ENCODE peak calls at places on chromosomes 6 and 20, in seven cellular contexts. T is tibial artery; W is IMR-90; U is effector memory CD4-positive, alpha-beta T cell; V is cardiac muscle cell; K is heart right ventricle; S is SJSA1. R is an unnamed sample.
A peak's percentile ranks its signal among the peaks of the same experiment; 100 is the strongest.

GRCh38 chr6:31202259-31203166 is 32.0 kb upstream of the POU5F1 start:
- DNase-seq in V (no peak), S (no peak), U (no peak), W (no peak), K (no peak), T (no peak), R (no peak)

GRCh38 chr6:10411915-10412164 is 3.0 kb downstream of the TFAP2A start:
- DNase-seq in V (no peak), T (no peak), U (no peak), K (no peak), W (no peak), S (no peak), R (no peak)

GRCh38 chr6:88013554-88013953 is 34.1 kb upstream of the SPACA1 start:
- DNase-seq in W (no peak), S (no peak), K (no peak), V (no peak), U (no peak), T (no peak), R (no peak)

GRCh38 chr6:6686748-6687601 is 98.5 kb downstream of the LY86 start:
- DNase-seq in S (peak; percentile 64), K (peak; percentile 95), W (no peak), V (peak; percentile 88), T (peak; percentile 83), U (no peak), R (no peak)

GRCh38 chr6:104527311-104527710 is 332.4 kb downstream of the HACE1 start:
- DNase-seq in T (no peak), S (no peak), K (no peak), V (no peak), W (no peak), U (no peak), R (no peak)

GRCh38 chr6:131251593-131252204 is 116.4 kb downstream of the AKAP7 start:
- DNase-seq in T (no peak), U (no peak), V (peak; percentile 17), K (no peak), W (no peak), S (no peak), R (no peak)

GRCh38 chr6:14995966-14996602 is 249.8 kb upstream of the JARID2 start:
- DNase-seq in S (no peak), W (no peak), V (no peak), T (no peak), U (no peak), K (no peak), R (no peak)

GRCh38 chr6:151092561-151092960 is 147.2 kb upstream of the AKAP12 start:
- DNase-seq in K (no peak), U (no peak), S (no peak), T (peak; percentile 12), W (no peak), V (no peak), R (no peak)

GRCh38 chr20:14612389-14612788 is 275.0 kb upstream of the FLRT3 start:
- DNase-seq in U (no peak), S (no peak), W (peak; percentile 4), K (no peak), V (peak; percentile 35), T (no peak), R (no peak)

GRCh38 chr6:168648730-168649129 is 207.7 kb downstream of the SMOC2 start:
- DNase-seq in U (no peak), K (no peak), S (no peak), T (no peak), V (no peak), W (no peak), R (no peak)

GRCh38 chr6:157823001-157823522 is at the start of gene SNX9:
- DNase-seq in K (peak; percentile 82), T (peak; percentile 89), S (peak; percentile 80), W (peak; percentile 72), V (peak; percentile 86), U (peak; percentile 61), R (no peak)

DNA sequence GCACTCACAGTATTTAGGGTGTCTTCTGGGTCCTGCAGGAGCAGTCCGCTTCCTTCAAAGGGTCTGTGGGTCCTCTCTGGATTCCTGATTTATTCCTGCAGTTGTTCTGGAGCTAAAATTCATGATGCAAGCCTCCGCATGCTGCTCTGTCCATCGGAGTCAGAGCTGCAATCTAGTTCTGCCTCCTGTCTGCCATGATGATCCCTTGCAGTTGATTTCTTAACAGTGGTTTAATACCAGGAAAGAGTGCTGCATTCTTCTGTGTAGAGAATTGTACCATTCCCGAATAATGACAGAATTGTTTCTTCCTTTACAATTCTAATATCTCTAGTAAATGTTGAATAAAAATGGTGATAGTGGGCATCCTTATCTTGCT is 72.0 kb upstream of the B3GAT2 start:
- DNase-seq in V (no peak), U (no peak), S (no peak), W (no peak), T (no peak), K (no peak), R (no peak)
- H3K27ac ChIP-seq in V (no peak overlapping the region), U (no peak overlapping the region), S (no peak overlapping the region), W (no peak overlapping the region), T (no peak overlapping the region), K (no peak overlapping the region), R (no peak overlapping the region)

GRCh38 chr6:108564178-108564577 is 3.5 kb downstream of the FOXO3 start:
- DNase-seq in K (no peak), V (peak; percentile 80), W (peak; percentile 98), T (no peak), U (no peak), S (peak; percentile 52), R (no peak)

GRCh38 chr6:108565091-108565766 is 4.5 kb downstream of the FOXO3 start:
- DNase-seq in S (no peak), K (no peak), W (no peak), T (no peak), V (no peak), U (no peak), R (no peak)

GRCh38 chr6:108568101-108568500 is 7.4 kb downstream of the FOXO3 start:
- DNase-seq in K (no peak), T (no peak), W (no peak), U (no peak), S (no peak), V (no peak), R (no peak)

GRCh38 chr6:108566406-108566805 is 5.7 kb downstream of the FOXO3 start:
- DNase-seq in V (no peak), U (no peak), W (no peak), K (no peak), T (no peak), S (no peak), R (no peak)

DNA sequence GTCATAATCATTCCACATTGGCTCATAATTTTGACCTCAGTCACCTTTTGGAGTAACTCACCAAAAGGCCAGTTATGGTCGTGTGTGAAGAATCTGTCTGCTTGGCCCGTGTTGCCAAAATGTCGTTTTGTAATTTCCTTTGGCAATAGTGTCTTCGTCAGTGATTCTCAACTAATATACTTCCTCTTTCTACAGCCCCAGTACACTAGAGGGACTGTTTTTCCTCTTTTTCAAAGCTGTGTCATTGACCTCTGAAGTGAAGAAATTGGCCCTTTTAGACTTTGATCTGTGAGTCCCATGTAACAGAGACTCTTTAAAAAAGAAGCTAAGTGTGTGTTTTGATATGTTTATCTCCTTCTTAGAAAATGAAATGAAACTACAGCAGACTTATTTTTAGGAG is 5.2 kb downstream of the FOXO3 start:
- DNase-seq in K (no peak), W (peak; percentile 88), T (peak; percentile 78), U (no peak), V (peak; percentile 81), S (no peak), R (no peak)
- H3K4me3 ChIP-seq in K (peak overlapping the region; percentile 75), W (no peak overlapping the region), T (peak overlapping the region; percentile 86), U (no peak overlapping the region), V (no peak overlapping the region), S (no peak overlapping the region), R (peak overlapping the region; percentile 15)

GRCh38 chr20:17648782-17649730 is 33.0 kb downstream of the RRBP1 start:
- DNase-seq in W (no peak), V (no peak), U (no peak), T (peak; percentile 66), S (no peak), K (peak; percentile 44), R (no peak)

GRCh38 chr20:17646209-17646717 is 35.8 kb downstream of the RRBP1 start:
- DNase-seq in S (no peak), T (no peak), U (no peak), W (no peak), V (no peak), K (no peak), R (no peak)

GRCh38 chr20:17647391-17648305 is 34.4 kb downstream of the RRBP1 start:
- DNase-seq in V (no peak), S (no peak), K (no peak), T (no peak), U (no peak), W (no peak), R (no peak)

GRCh38 chr20:17646901-17647301 is 35.1 kb downstream of the RRBP1 start:
- DNase-seq in T (no peak), S (no peak), U (no peak), W (no peak), V (no peak), K (no peak), R (no peak)

GRCh38 chr20:17648306-17648646 is 33.8 kb downstream of the RRBP1 start:
- DNase-seq in W (no peak), S (no peak), V (no peak), U (no peak), K (peak; percentile 36), T (no peak), R (no peak)
- H3K27ac ChIP-seq in W (peak overlapping the region; percentile 4), S (no peak overlapping the region), V (peak overlapping the region; percentile 30), U (no peak overlapping the region), K (no peak overlapping the region), T (peak overlapping the region; percentile 8), R (no peak overlapping the region)

GRCh38 chr6:100258752-100259151 is 206.0 kb downstream of the SIM1 start:
- DNase-seq in U (no peak), S (no peak), K (no peak), V (no peak), W (no peak), T (no peak), R (no peak)

GRCh38 chr6:100255701-100256100 is 209.0 kb downstream of the SIM1 start:
- DNase-seq in K (no peak), U (no peak), T (no peak), W (no peak), V (peak; percentile 2), S (no peak), R (no peak)

GRCh38 chr6:100261486-100261885 is 203.2 kb downstream of the SIM1 start:
- DNase-seq in K (no peak), V (no peak), W (no peak), S (no peak), T (no peak), U (no peak), R (no peak)

GRCh38 chr6:100260584-100260983 is 204.1 kb downstream of the SIM1 start:
- DNase-seq in V (peak; percentile 22), T (no peak), K (no peak), W (peak; percentile 6), S (no peak), U (no peak), R (no peak)

DNA sequence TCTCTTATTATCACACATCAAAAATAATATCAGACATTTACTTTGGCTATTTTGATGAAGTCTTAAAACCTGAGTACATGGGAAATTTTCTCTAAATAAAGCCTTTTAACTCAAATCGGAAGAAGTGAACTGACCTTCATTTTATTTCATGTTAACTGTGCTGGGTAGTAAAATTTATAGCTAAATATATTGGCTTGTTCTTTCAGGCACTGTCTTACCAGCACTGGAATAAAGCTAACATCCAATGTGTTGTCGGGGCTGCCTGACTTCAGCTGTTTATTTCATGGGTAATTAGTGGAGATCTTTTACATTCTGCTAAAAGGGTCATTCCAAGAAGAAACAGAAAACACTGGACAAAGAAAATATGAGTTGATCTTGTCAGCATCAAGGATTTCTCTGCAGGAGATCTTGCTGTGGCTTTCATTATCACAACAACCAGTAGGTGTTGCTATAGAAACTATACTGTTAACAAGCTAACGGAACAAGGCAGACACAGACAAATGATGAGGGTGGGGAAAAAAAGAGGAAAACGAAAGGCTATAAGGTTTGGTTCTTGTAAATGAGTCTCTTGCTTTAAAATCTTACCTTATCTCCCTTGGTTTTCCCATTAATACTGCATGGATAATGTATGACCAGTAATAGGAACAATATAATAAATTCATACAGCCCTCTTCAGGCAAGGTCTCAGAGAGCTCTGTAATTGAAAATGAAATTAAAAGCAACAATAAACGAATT is 206.9 kb downstream of the SIM1 start:
- DNase-seq in T (no peak), K (no peak), W (peak; percentile 68), U (no peak), V (peak; percentile 81), S (no peak), R (peak; percentile 15)
- H3K4me3 ChIP-seq in T (no peak overlapping the region), K (no peak overlapping the region), W (peak overlapping the region; percentile 1), U (no peak overlapping the region), V (no peak overlapping the region), S (no peak overlapping the region), R (peak overlapping the region; percentile 21)